ENCODE peak calls at places on chromosomes 3 and 15, in eight cellular contexts. One of them, this sample, is unnamed.
A peak's percentile ranks its signal among the peaks of the same experiment; 100 is the strongest.

GRCh38 chr3:134328846-134329245 is 45.4 kb downstream of the AMOTL2 start:
- DNase-seq in CD8-positive, alpha-beta memory T cell: no peak
- DNase-seq in A549: no peak
- DNase-seq in stimulated activated CD4-positive, alpha-beta T cell treated with anti-CD3 and anti-CD28 coated beads, Interleukin-2, amount 100 ng/mL, for 48 hours: no peak
- DNase-seq in right lobe of liver: no peak
- DNase-seq in substantia nigra: no peak
- DNase-seq in activated T-cell treated with anti-CD3 and anti-CD28 coated beads, Interleukin-2, amount 50 U/mL, for 72 hours: no peak
- DNase-seq in glutamatergic neuron: no peak
- DNase-seq in this sample: no peak

GRCh38 chr3:195154793-195155535 is 116.0 kb downstream of the XXYLT1 start:
- DNase-seq in CD8-positive, alpha-beta memory T cell: no peak
- DNase-seq in A549: no peak
- DNase-seq in stimulated activated CD4-positive, alpha-beta T cell treated with anti-CD3 and anti-CD28 coated beads, Interleukin-2, amount 100 ng/mL, for 48 hours: no peak
- DNase-seq in right lobe of liver: peak; percentile 80
- DNase-seq in substantia nigra: peak; percentile 53
- DNase-seq in activated T-cell treated with anti-CD3 and anti-CD28 coated beads, Interleukin-2, amount 50 U/mL, for 72 hours: no peak
- DNase-seq in glutamatergic neuron: no peak
- DNase-seq in this sample: peak; percentile 23

GRCh38 chr3:51950899-51951298 is 4.3 kb upstream of the GPR62 start:
- DNase-seq in CD8-positive, alpha-beta memory T cell: no peak
- DNase-seq in A549: no peak
- DNase-seq in stimulated activated CD4-positive, alpha-beta T cell treated with anti-CD3 and anti-CD28 coated beads, Interleukin-2, amount 100 ng/mL, for 48 hours: no peak
- DNase-seq in right lobe of liver: no peak
- DNase-seq in substantia nigra: no peak
- DNase-seq in activated T-cell treated with anti-CD3 and anti-CD28 coated beads, Interleukin-2, amount 50 U/mL, for 72 hours: no peak
- DNase-seq in glutamatergic neuron: no peak
- DNase-seq in this sample: no peak

GRCh38 chr3:170593634-170594033 is 7.8 kb upstream of the SLC7A14 start:
- DNase-seq in CD8-positive, alpha-beta memory T cell: no peak
- DNase-seq in A549: no peak
- DNase-seq in stimulated activated CD4-positive, alpha-beta T cell treated with anti-CD3 and anti-CD28 coated beads, Interleukin-2, amount 100 ng/mL, for 48 hours: no peak
- DNase-seq in right lobe of liver: no peak
- DNase-seq in substantia nigra: no peak
- DNase-seq in activated T-cell treated with anti-CD3 and anti-CD28 coated beads, Interleukin-2, amount 50 U/mL, for 72 hours: no peak
- DNase-seq in glutamatergic neuron: no peak
- DNase-seq in this sample: no peak

GRCh38 chr15:80404719-80405553 is 754 bp downstream of the ARNT2 start:
- DNase-seq in CD8-positive, alpha-beta memory T cell: no peak
- DNase-seq in A549: peak; percentile 33
- DNase-seq in stimulated activated CD4-positive, alpha-beta T cell treated with anti-CD3 and anti-CD28 coated beads, Interleukin-2, amount 100 ng/mL, for 48 hours: no peak
- DNase-seq in right lobe of liver: no peak
- DNase-seq in substantia nigra: peak; percentile 60
- DNase-seq in activated T-cell treated with anti-CD3 and anti-CD28 coated beads, Interleukin-2, amount 50 U/mL, for 72 hours: peak; percentile 13
- DNase-seq in glutamatergic neuron: peak; percentile 60
- DNase-seq in this sample: no peak

GRCh38 chr3:58532794-58533220 is 4.2 kb downstream of the ACOX2 start:
- DNase-seq in CD8-positive, alpha-beta memory T cell: peak; percentile 61
- DNase-seq in A549: peak; percentile 69
- DNase-seq in stimulated activated CD4-positive, alpha-beta T cell treated with anti-CD3 and anti-CD28 coated beads, Interleukin-2, amount 100 ng/mL, for 48 hours: peak; percentile 81
- DNase-seq in right lobe of liver: peak; percentile 89
- DNase-seq in substantia nigra: peak; percentile 57
- DNase-seq in activated T-cell treated with anti-CD3 and anti-CD28 coated beads, Interleukin-2, amount 50 U/mL, for 72 hours: peak; percentile 86
- DNase-seq in glutamatergic neuron: peak; percentile 85
- DNase-seq in this sample: peak; percentile 49

GRCh38 chr3:170558417-170558816 is 27.5 kb downstream of the SLC7A14 start:
- DNase-seq in CD8-positive, alpha-beta memory T cell: no peak
- DNase-seq in A549: no peak
- DNase-seq in stimulated activated CD4-positive, alpha-beta T cell treated with anti-CD3 and anti-CD28 coated beads, Interleukin-2, amount 100 ng/mL, for 48 hours: no peak
- DNase-seq in right lobe of liver: no peak
- DNase-seq in substantia nigra: no peak
- DNase-seq in activated T-cell treated with anti-CD3 and anti-CD28 coated beads, Interleukin-2, amount 50 U/mL, for 72 hours: no peak
- DNase-seq in glutamatergic neuron: no peak
- DNase-seq in this sample: no peak

GRCh38 chr3:191476053-191476787 is 15.3 kb downstream of the PYDC2 start:
- DNase-seq in CD8-positive, alpha-beta memory T cell: no peak
- DNase-seq in A549: no peak
- DNase-seq in stimulated activated CD4-positive, alpha-beta T cell treated with anti-CD3 and anti-CD28 coated beads, Interleukin-2, amount 100 ng/mL, for 48 hours: no peak
- DNase-seq in right lobe of liver: no peak
- DNase-seq in substantia nigra: no peak
- DNase-seq in activated T-cell treated with anti-CD3 and anti-CD28 coated beads, Interleukin-2, amount 50 U/mL, for 72 hours: no peak
- DNase-seq in glutamatergic neuron: no peak
- DNase-seq in this sample: no peak

GRCh38 chr3:15360786-15361493 is 28.6 kb upstream of the SH3BP5 start:
- DNase-seq in CD8-positive, alpha-beta memory T cell: no peak
- DNase-seq in A549: no peak
- DNase-seq in stimulated activated CD4-positive, alpha-beta T cell treated with anti-CD3 and anti-CD28 coated beads, Interleukin-2, amount 100 ng/mL, for 48 hours: no peak
- DNase-seq in right lobe of liver: no peak
- DNase-seq in substantia nigra: no peak
- DNase-seq in activated T-cell treated with anti-CD3 and anti-CD28 coated beads, Interleukin-2, amount 50 U/mL, for 72 hours: no peak
- DNase-seq in glutamatergic neuron: no peak
- DNase-seq in this sample: no peak

GRCh38 chr3:115758076-115758763 is 134.9 kb downstream of the GAP43 start:
- DNase-seq in CD8-positive, alpha-beta memory T cell: no peak
- DNase-seq in A549: no peak
- DNase-seq in stimulated activated CD4-positive, alpha-beta T cell treated with anti-CD3 and anti-CD28 coated beads, Interleukin-2, amount 100 ng/mL, for 48 hours: no peak
- DNase-seq in right lobe of liver: no peak
- DNase-seq in substantia nigra: no peak
- DNase-seq in activated T-cell treated with anti-CD3 and anti-CD28 coated beads, Interleukin-2, amount 50 U/mL, for 72 hours: no peak
- DNase-seq in glutamatergic neuron: no peak
- DNase-seq in this sample: no peak

GRCh38 chr3:69588170-69588569 is 151.1 kb upstream of the MITF start:
- DNase-seq in CD8-positive, alpha-beta memory T cell: no peak
- DNase-seq in A549: no peak
- DNase-seq in stimulated activated CD4-positive, alpha-beta T cell treated with anti-CD3 and anti-CD28 coated beads, Interleukin-2, amount 100 ng/mL, for 48 hours: no peak
- DNase-seq in right lobe of liver: no peak
- DNase-seq in substantia nigra: no peak
- DNase-seq in activated T-cell treated with anti-CD3 and anti-CD28 coated beads, Interleukin-2, amount 50 U/mL, for 72 hours: no peak
- DNase-seq in glutamatergic neuron: no peak
- DNase-seq in this sample: no peak

This sample was measured in caudate nucleus.